ENCODE peak calls at places on chromosomes 12 and 14, in seven cellular contexts. A is EL; P is D341Med; U is Calu3; F is naive thymus-derived CD8-positive, alpha-beta T cell; S is head of caudate nucleus; T is anterior cingulate cortex. M is an unnamed sample.

GRCh38 chr12:105706973-105707334 is 376.5 kb downstream of the C12orf75 start:
- DNase-seq in A (no peak), P (no peak), U (no peak), F (no peak), S (no peak), T (no peak), M (no peak)

GRCh38 chr14:89965839-89966238 is 10.1 kb downstream of the TDP1 start:
- DNase-seq in A (no peak), P (no peak), U (no peak), F (no peak), S (no peak), T (no peak), M (no peak)

GRCh38 chr12:120283318-120283717 is 8.4 kb downstream of the RNU4-2 start:
- DNase-seq in A (no peak), P (no peak), U (no peak), F (no peak), S (no peak), T (no peak), M (no peak)

GRCh38 chr12:92470608-92471021 is 232.2 kb upstream of the PLEKHG7 start:
- DNase-seq in A (no peak), P (no peak), U (no peak), F (no peak), S (no peak), T (no peak), M (no peak)

GRCh38 chr12:59357811-59358210 is 238.0 kb upstream of the SLC16A7 start:
- DNase-seq in A (peak; percentile 2), P (peak; percentile 19), U (no peak), F (no peak), S (no peak), T (no peak), M (no peak)

GRCh38 chr12:130281157-130281799 is 56.4 kb upstream of the PIWIL1 start:
- DNase-seq in A (no peak), P (peak; percentile 87), U (no peak), F (peak; percentile 30), S (peak; percentile 68), T (peak; percentile 1), M (no peak)

GRCh38 chr12:10497602-10498001 is 8.1 kb upstream of the EIF2S3B start:
- DNase-seq in A (no peak), P (no peak), U (no peak), F (peak; percentile 83), S (no peak), T (no peak), M (no peak)

GRCh38 chr14:103156733-103157411 is 33.6 kb downstream of the TNFAIP2 start:
- DNase-seq in A (no peak), P (no peak), U (no peak), F (no peak), S (no peak), T (no peak), M (peak; percentile 62)

GRCh38 chr14:70416322-70416716 is 571 bp downstream of the SYNJ2BP start:
- DNase-seq in A (peak; percentile 28), P (no peak), U (no peak), F (no peak), S (no peak), T (no peak), M (no peak)

GRCh38 chr12:128702344-128702743 is 121.4 kb downstream of the SLC15A4 start:
- DNase-seq in A (no peak), P (no peak), U (no peak), F (no peak), S (no peak), T (no peak), M (no peak)

M was measured in PC-9.